ENCODE peak calls at places on chromosomes 4 and X, in ten cellular contexts. X, Z, N, S, O, L, J, B, T and V are unnamed samples.

GRCh38 chr4:825063-825968 is 613 bp downstream of the CPLX1 start:
- DNase-seq in X (peak; percentile 15), Z (no peak), N (no peak), S (peak; percentile 15), O (peak; percentile 6), L (peak; percentile 50), J (peak; percentile 80), B (no peak), T (peak; percentile 66), V (no peak)

GRCh38 chr4:142532054-142532453 is 314.0 kb downstream of the INPP4B start:
- DNase-seq in X (no peak), Z (no peak), N (no peak), S (no peak), O (no peak), L (no peak), J (no peak), B (no peak), T (peak; percentile 77), V (no peak)

GRCh38 chrX:46686003-46686645 is 72.8 kb downstream of the SLC9A7 start:
- DNase-seq in X (peak; percentile 20), Z (no peak), N (no peak), S (peak; percentile 12), O (peak; percentile 54), L (peak; percentile 67), J (peak; percentile 58), B (peak; percentile 42), T (peak; percentile 32), V (no peak)

GRCh38 chr4:183097251-183098079 is 1.6 kb upstream of the WWC2 start:
- DNase-seq in X (no peak), Z (no peak), N (no peak), S (no peak), O (peak; percentile 11), L (peak; percentile 64), J (no peak), B (no peak), T (no peak), V (no peak)

GRCh38 chr4:39587881-39588280 is 50.8 kb downstream of the SMIM14 start:
- DNase-seq in X (no peak), Z (no peak), N (no peak), S (no peak), O (peak; percentile 55), L (no peak), J (no peak), B (peak; percentile 34), T (no peak), V (no peak)

GRCh38 chrX:7801706-7802105 is 41.3 kb upstream of the VCX start:
- DNase-seq in X (no peak), Z (no peak), N (no peak), S (no peak), O (peak; percentile 36), L (no peak), J (no peak), B (no peak), T (no peak), V (no peak)

GRCh38 chrX:29617276-29617675 is 598.1 kb upstream of the MAGEB2 start:
- DNase-seq in X (no peak), Z (no peak), N (no peak), S (no peak), O (peak; percentile 73), L (no peak), J (no peak), B (no peak), T (no peak), V (no peak)

GRCh38 chr4:71266090-71266794 is 72.6 kb upstream of the SLC4A4 start:
- DNase-seq in X (no peak), Z (no peak), N (no peak), S (no peak), O (peak; percentile 44), L (no peak), J (no peak), B (no peak), T (no peak), V (no peak)

GRCh38 chrX:734411-734810 is 103.8 kb downstream of the SHOX start:
- DNase-seq in X (no peak), Z (no peak), N (no peak), S (no peak), O (no peak), L (peak; percentile 16), J (no peak), B (no peak), T (no peak), V (no peak)

GRCh38 chr4:37803348-37803973 is 23.0 kb upstream of the PGM2 start:
- DNase-seq in X (no peak), Z (no peak), N (no peak), S (peak; percentile 63), O (peak; percentile 72), L (no peak), J (peak; percentile 79), B (peak; percentile 65), T (peak; percentile 61), V (no peak)

GRCh38 chrX:139209342-139209741 is 321.2 kb upstream of the F9 start:
- DNase-seq in X (no peak), Z (no peak), N (no peak), S (no peak), O (no peak), L (no peak), J (no peak), B (no peak), T (no peak), V (no peak)

GRCh38 chr4:70651864-70652506 is 14.3 kb downstream of the JCHAIN start:
- DNase-seq in X (no peak), Z (no peak), N (no peak), S (peak; percentile 36), O (peak; percentile 53), L (no peak), J (peak; percentile 55), B (peak; percentile 48), T (peak; percentile 38), V (no peak)

GRCh38 chr4:133866328-133866699 is 335.3 kb downstream of the PABPC4L start:
- DNase-seq in X (no peak), Z (no peak), N (no peak), S (no peak), O (peak; percentile 16), L (no peak), J (peak; percentile 6), B (no peak), T (no peak), V (no peak)

GRCh38 chr4:123421227-123421941 is 24.8 kb downstream of the SPRY1 start:
- DNase-seq in X (no peak), Z (no peak), N (no peak), S (no peak), O (no peak), L (no peak), J (no peak), B (peak; percentile 51), T (no peak), V (no peak)

GRCh38 chrX:130051176-130051845 is 59.0 kb downstream of the ELF4 start:
- DNase-seq in X (no peak), Z (no peak), N (no peak), S (no peak), O (no peak), L (no peak), J (no peak), B (no peak), T (no peak), V (no peak)

GRCh38 chrX:129653985-129654651 is 638 bp downstream of the APLN start:
- DNase-seq in X (no peak), Z (no peak), N (no peak), S (peak; percentile 54), O (no peak), L (peak; percentile 65), J (peak; percentile 79), B (no peak), T (no peak), V (no peak)

GRCh38 chr4:163736876-163737275 is 242.4 kb downstream of the TMA16 start:
- DNase-seq in X (no peak), Z (no peak), N (no peak), S (no peak), O (no peak), L (no peak), J (no peak), B (no peak), T (no peak), V (no peak)

GRCh38 chrX:123993326-123993725 is 31.8 kb downstream of the STAG2 start:
- DNase-seq in X (no peak), Z (no peak), N (no peak), S (no peak), O (peak; percentile 78), L (no peak), J (no peak), B (peak; percentile 86), T (no peak), V (no peak)

GRCh38 chr4:90357117-90357710 is 230.0 kb downstream of the CCSER1 start:
- DNase-seq in X (no peak), Z (no peak), N (no peak), S (peak; percentile 71), O (peak; percentile 82), L (no peak), J (peak; percentile 74), B (peak; percentile 75), T (peak; percentile 69), V (no peak)

GRCh38 chrX:131607796-131608369 is 64.0 kb downstream of the OR13H1 start:
- DNase-seq in X (no peak), Z (no peak), N (no peak), S (no peak), O (no peak), L (no peak), J (no peak), B (peak; percentile 3), T (no peak), V (no peak)

GRCh38 chr4:7798215-7798995 is 141.3 kb downstream of the AFAP1 start:
- DNase-seq in X (no peak), Z (no peak), N (no peak), S (no peak), O (peak; percentile 66), L (no peak), J (peak; percentile 22), B (no peak), T (no peak), V (no peak)

GRCh38 chr4:86331362-86331761 is 28.5 kb downstream of the MAPK10 start:
- DNase-seq in X (no peak), Z (no peak), N (no peak), S (no peak), O (no peak), L (no peak), J (no peak), B (peak; percentile 39), T (no peak), V (no peak)

GRCh38 chr4:69888336-69888735 is 28.4 kb upstream of the SULT1E1 start:
- DNase-seq in X (no peak), Z (no peak), N (no peak), S (no peak), O (no peak), L (no peak), J (no peak), B (peak; percentile 35), T (no peak), V (no peak)

GRCh38 chr4:133600008-133600407 is 450.9 kb downstream of the PCDH10 start:
- DNase-seq in X (no peak), Z (no peak), N (no peak), S (no peak), O (no peak), L (no peak), J (no peak), B (no peak), T (no peak), V (no peak)

GRCh38 chr4:4474496-4474895 is 67.4 kb downstream of the STX18 start:
- DNase-seq in X (no peak), Z (no peak), N (no peak), S (no peak), O (no peak), L (no peak), J (no peak), B (no peak), T (no peak), V (no peak)

GRCh38 chrX:140712413-140713173 is 3.0 kb downstream of the LINC00632 start:
- DNase-seq in X (no peak), Z (no peak), N (no peak), S (no peak), O (no peak), L (peak; percentile 67), J (peak; percentile 90), B (peak; percentile 13), T (peak; percentile 62), V (no peak)

GRCh38 chr4:37908488-37909343 is 17.8 kb downstream of the TBC1D1 start:
- DNase-seq in X (no peak), Z (no peak), N (no peak), S (no peak), O (peak; percentile 63), L (no peak), J (no peak), B (peak; percentile 7), T (no peak), V (no peak)